ENCODE peak calls at places on chromosome 22, in five cellular contexts. T, V, W, G and B are unnamed samples.

GRCh38 chr22:35085621-35086020 is 19.7 kb downstream of the ISX start:
- DNase-seq in G (no peak), T (no peak), V (no peak), W (no peak), B (no peak)

GRCh38 chr22:39237276-39238123 is 7.3 kb downstream of the PDGFB start:
- DNase-seq in V (no peak), W (no peak), T (no peak), G (no peak), B (no peak)

GRCh38 chr22:25488244-25489020 is 76.0 kb upstream of the GRK3 start:
- DNase-seq in T (peak; percentile 72), V (peak; percentile 70), W (peak; percentile 40), G (no peak), B (peak; percentile 80)

GRCh38 chr22:47151490-47151889 is 389.0 kb downstream of the TBC1D22A start:
- DNase-seq in W (no peak), G (no peak), T (peak; percentile 55), V (peak; percentile 54), B (peak; percentile 14)

GRCh38 chr22:37454857-37455686 is 27.8 kb upstream of the ELFN2 start:
- DNase-seq in V (peak; percentile 84), G (no peak), W (no peak), T (peak; percentile 87), B (peak; percentile 94)

GRCh38 chr22:22357024-22357868 is 112.7 kb downstream of the VPREB1 start:
- DNase-seq in T (peak; percentile 79), W (peak; percentile 45), V (peak; percentile 74), G (peak; percentile 51), B (peak; percentile 40)

GRCh38 chr22:43247546-43248260 is 60.8 kb upstream of the TTLL12 start:
- DNase-seq in W (no peak), V (no peak), T (no peak), G (no peak), B (no peak)

GRCh38 chr22:35839811-35840739 is 122.4 kb downstream of the APOL5 start:
- DNase-seq in G (no peak), V (peak; percentile 91), W (no peak), T (peak; percentile 98), B (peak; percentile 89)

GRCh38 chr22:35648066-35649025 is at the start of gene APOL6:
- DNase-seq in T (peak; percentile 78), G (peak; percentile 20), W (peak; percentile 42), V (peak; percentile 68), B (peak; percentile 61)

GRCh38 chr22:20089226-20089976 is 9.4 kb downstream of the DGCR8 start:
- DNase-seq in V (no peak), W (no peak), G (no peak), T (no peak), B (no peak)

GRCh38 chr22:40434745-40435144 is 64.4 kb downstream of the SGSM3 start:
- DNase-seq in G (no peak), T (no peak), W (no peak), V (no peak), B (no peak)

GRCh38 chr22:40203568-40203967 is 25.8 kb downstream of the TNRC6B start:
- DNase-seq in G (no peak), T (peak; percentile 43), V (no peak), W (peak; percentile 11), B (no peak)